ENCODE peak calls at places on chromosome 18, in seven cellular contexts. Q is naive thymus-derived CD8-positive, alpha-beta T cell; N is IMR-90; S is T-helper 9 cell; P is HEK293T; U is adrenal gland; D is uterus. T is an unnamed sample.

GRCh38 chr18:2905802-2906521 is 59.2 kb downstream of the EMILIN2 start:
- DNase-seq in Q (no peak), N (no peak), S (peak), P (no peak), U (peak), D (peak), T (peak)

GRCh38 chr18:76452357-76452756 is 42.7 kb downstream of the ZNF516 start:
- DNase-seq in Q (no peak), N (peak), S (no peak), P (no peak), U (no peak), D (no peak), T (no peak)

GRCh38 chr18:58525517-58525916 is 103.4 kb downstream of the ALPK2 start:
- DNase-seq in Q (no peak), N (peak), S (no peak), P (no peak), U (no peak), D (no peak), T (peak)

GRCh38 chr18:70384181-70384790 is 95.4 kb downstream of the SOCS6 start:
- DNase-seq in Q (no peak), N (peak), S (no peak), P (no peak), U (peak), D (no peak), T (no peak)

GRCh38 chr18:22563098-22563707 is 145.5 kb upstream of the CTAGE1 start:
- DNase-seq in Q (peak), N (peak), S (no peak), P (peak), U (peak), D (peak), T (no peak)

GRCh38 chr18:10152475-10152874 is 238.7 kb downstream of the VAPA start:
- DNase-seq in Q (no peak), N (no peak), S (no peak), P (no peak), U (no peak), D (no peak), T (no peak)

GRCh38 chr18:3584897-3585460 is 135.0 kb downstream of the TGIF1 start:
- DNase-seq in Q (no peak), N (no peak), S (no peak), P (no peak), U (no peak), D (no peak), T (no peak)

GRCh38 chr18:54880706-54881105 is 52.4 kb downstream of the RAB27B start:
- DNase-seq in Q (no peak), N (peak), S (no peak), P (no peak), U (no peak), D (no peak), T (no peak)

GRCh38 chr18:36889316-36889715 is 60.4 kb downstream of the KIAA1328 start:
- DNase-seq in Q (no peak), N (peak), S (no peak), P (no peak), U (no peak), D (no peak), T (no peak)

GRCh38 chr18:9380571-9381390 is 46.2 kb downstream of the TWSG1 start:
- DNase-seq in Q (no peak), N (peak), S (no peak), P (no peak), U (no peak), D (no peak), T (no peak)

GRCh38 chr18:49023281-49023937 is 72.6 kb upstream of the SMAD7 start:
- DNase-seq in Q (no peak), N (no peak), S (no peak), P (no peak), U (no peak), D (no peak), T (no peak)

GRCh38 chr18:78967692-78968091 is 11.9 kb upstream of the SALL3 start:
- DNase-seq in Q (no peak), N (no peak), S (no peak), P (no peak), U (no peak), D (no peak), T (no peak)

GRCh38 chr18:36628435-36629094 is 200.2 kb downstream of the TPGS2 start:
- DNase-seq in Q (no peak), N (peak), S (no peak), P (no peak), U (no peak), D (no peak), T (no peak)

GRCh38 chr18:54240629-54241107 is 16.2 kb upstream of the MBD2 start:
- DNase-seq in Q (no peak), N (no peak), S (no peak), P (no peak), U (peak), D (no peak), T (no peak)